ENCODE peak calls at places on chromosomes 13 and 19, in ten cellular contexts. N, O, P, M, U, V, E, K, A and S are unnamed samples.

GRCh38 chr13:76086729-76087128 is 450.6 kb downstream of the LMO7 start:
- DNase-seq in U (no peak), N (no peak), P (no peak), O (no peak), V (no peak), E (no peak), A (no peak), K (no peak), M (no peak), S (no peak)

GRCh38 chr13:97976551-97977375 is 23.3 kb downstream of the IPO5 start:
- DNase-seq in N (no peak), U (peak; percentile 18), P (peak; percentile 28), K (no peak), E (no peak), A (no peak), M (no peak), V (peak; percentile 29), O (peak; percentile 38), S (no peak)

GRCh38 chr19:20503536-20503935 is 62.0 kb downstream of the ZNF737 start:
- DNase-seq in M (no peak), K (no peak), A (no peak), V (peak; percentile 15), E (no peak), P (no peak), N (no peak), U (no peak), O (no peak), S (no peak)

GRCh38 chr19:18009412-18010066 is 1.6 kb downstream of the ARRDC2 start:
- DNase-seq in A (no peak), V (peak; percentile 90), K (no peak), N (no peak), U (no peak), M (no peak), E (no peak), O (no peak), P (no peak), S (no peak)

GRCh38 chr19:11324079-11324661 is 15.3 kb downstream of the RAB3D start:
- DNase-seq in E (peak; percentile 84), U (no peak), O (no peak), K (peak; percentile 93), V (peak; percentile 96), P (peak; percentile 18), M (peak; percentile 100), N (peak; percentile 36), A (peak; percentile 25), S (peak; percentile 82)

GRCh38 chr13:108985166-108985565 is 355.8 kb downstream of the MYO16 start:
- DNase-seq in O (no peak), V (peak; percentile 24), N (no peak), U (no peak), K (no peak), A (no peak), E (no peak), M (no peak), P (no peak), S (no peak)

GRCh38 chr13:33312150-33312908 is 26.8 kb upstream of the STARD13 start:
- DNase-seq in O (no peak), A (no peak), M (no peak), P (no peak), N (no peak), E (no peak), V (peak; percentile 26), K (no peak), U (no peak), S (no peak)

GRCh38 chr13:114107686-114108081 is 24.7 kb downstream of the RASA3 start:
- DNase-seq in N (no peak), A (no peak), M (no peak), O (no peak), K (no peak), P (no peak), V (peak; percentile 69), E (no peak), U (peak; percentile 9), S (peak; percentile 60)

GRCh38 chr19:50190439-50190891 is 13.0 kb upstream of the MYH14 start:
- DNase-seq in A (no peak), V (no peak), K (no peak), U (no peak), O (no peak), N (no peak), P (no peak), M (peak; percentile 64), E (no peak), S (no peak)

GRCh38 chr13:92530364-92530763 is 696.2 kb upstream of the GPC6 start:
- DNase-seq in N (no peak), U (no peak), M (no peak), E (no peak), A (no peak), K (no peak), V (no peak), O (no peak), P (no peak), S (no peak)

GRCh38 chr13:30895773-30896172 is 10.3 kb upstream of the MEDAG start:
- DNase-seq in U (no peak), K (no peak), P (no peak), M (no peak), O (no peak), V (peak; percentile 70), E (no peak), A (no peak), N (no peak), S (peak; percentile 66)

GRCh38 chr13:65844266-65844841 is 1385.8 kb downstream of the PCDH9 start:
- DNase-seq in P (no peak), O (no peak), U (no peak), M (no peak), K (no peak), N (no peak), E (no peak), V (no peak), A (no peak), S (no peak)

GRCh38 chr19:51339313-51339686 is 2.6 kb downstream of the VSIG10L start:
- DNase-seq in K (no peak), P (no peak), N (no peak), U (no peak), O (no peak), A (no peak), M (peak; percentile 23), E (no peak), V (no peak), S (no peak)

GRCh38 chr13:39405107-39405506 is 197.9 kb downstream of the LHFPL6 start:
- DNase-seq in A (no peak), P (no peak), M (no peak), E (no peak), N (no peak), O (no peak), U (no peak), V (no peak), K (no peak), S (no peak)

GRCh38 chr13:31154939-31155338 is 6.8 kb downstream of the HSPH1 start:
- DNase-seq in A (no peak), M (no peak), P (no peak), V (no peak), N (no peak), K (no peak), U (no peak), O (no peak), E (no peak), S (no peak)

GRCh38 chr19:46660008-46660517 is 919 bp downstream of the DACT3 start:
- DNase-seq in A (no peak), P (no peak), V (no peak), U (peak; percentile 38), K (no peak), N (no peak), O (no peak), E (no peak), M (no peak), S (no peak)

GRCh38 chr13:45042539-45042938 is 53.2 kb downstream of the GPALPP1 start:
- DNase-seq in P (no peak), O (no peak), V (no peak), E (no peak), U (no peak), K (no peak), N (no peak), M (no peak), A (no peak), S (no peak)

GRCh38 chr13:99694251-99694650 is 193.0 kb downstream of the TM9SF2 start:
- DNase-seq in K (no peak), O (no peak), N (no peak), M (no peak), A (no peak), P (no peak), E (no peak), U (no peak), V (no peak), S (no peak)

GRCh38 chr19:35088514-35088913 is 27.1 kb upstream of the FXYD3 start:
- DNase-seq in A (no peak), K (no peak), E (no peak), O (no peak), N (no peak), M (no peak), U (no peak), V (peak; percentile 89), P (no peak), S (no peak)

GRCh38 chr13:70353096-70353495 is 244.8 kb upstream of the KLHL1 start:
- DNase-seq in E (no peak), P (no peak), V (no peak), O (no peak), A (no peak), N (no peak), K (no peak), M (no peak), U (no peak), S (no peak)

GRCh38 chr13:35923347-35923746 is 207.8 kb downstream of the DCLK1 start:
- DNase-seq in P (no peak), U (no peak), E (no peak), V (peak; percentile 87), M (no peak), K (no peak), N (no peak), A (no peak), O (no peak), S (peak; percentile 58)

GRCh38 chr19:1183543-1184172 is 9.6 kb upstream of the SBNO2 start:
- DNase-seq in O (no peak), N (no peak), U (no peak), V (peak; percentile 98), M (no peak), A (no peak), P (no peak), E (no peak), K (no peak), S (no peak)

GRCh38 chr13:74114202-74114601 is 20.0 kb downstream of the KLF12 start:
- DNase-seq in U (no peak), A (no peak), V (peak; percentile 62), P (no peak), E (no peak), M (no peak), N (no peak), K (no peak), O (no peak), S (no peak)

GRCh38 chr19:10602330-10603083 is 15.4 kb upstream of the AP1M2 start:
- DNase-seq in K (peak; percentile 82), E (peak; percentile 53), P (peak; percentile 93), V (peak; percentile 62), M (peak; percentile 67), N (peak; percentile 85), U (peak; percentile 91), O (peak; percentile 91), A (no peak), S (peak; percentile 85)

GRCh38 chr19:49056101-49056901 is 1.2 kb downstream of the CGB7 start:
- DNase-seq in O (peak; percentile 64), U (peak; percentile 76), M (peak; percentile 9), A (no peak), V (peak; percentile 63), N (peak; percentile 57), E (no peak), K (peak; percentile 36), P (peak; percentile 42), S (peak; percentile 64)

GRCh38 chr19:1672038-1672768 is 19.8 kb upstream of the TCF3 start:
- DNase-seq in M (peak; percentile 38), U (peak; percentile 62), K (peak; percentile 31), A (no peak), N (peak; percentile 62), P (peak; percentile 59), E (no peak), O (peak; percentile 41), V (peak; percentile 34), S (peak; percentile 46)

GRCh38 chr19:2974342-2974932 is 2.9 kb upstream of the TLE6 start:
- DNase-seq in V (no peak), K (no peak), E (no peak), A (no peak), O (no peak), M (peak; percentile 46), U (no peak), N (no peak), P (no peak), S (peak; percentile 71)

GRCh38 chr13:33816912-33817311 is 1.0 kb upstream of the RFC3 start:
- DNase-seq in N (no peak), U (no peak), E (no peak), M (no peak), A (no peak), V (no peak), O (no peak), P (no peak), K (no peak), S (no peak)